ENCODE peak calls at places on chromosomes 12 and 14, in five cellular contexts. One of them, this sample, is unnamed.

GRCh38 chr12:93714382-93714781 is 37.2 kb downstream of the CRADD start:
- DNase-seq in mucosa of descending colon: no peak
- DNase-seq in thoracic aorta: no peak
- DNase-seq in A549: peak; percentile 35
- DNase-seq in MM.1S: no peak
- DNase-seq in this sample: no peak

GRCh38 chr12:6770094-6770493 is 2.2 kb upstream of the LAG3 start:
- DNase-seq in MM.1S: no peak
- DNase-seq in A549: no peak
- DNase-seq in thoracic aorta: no peak
- DNase-seq in mucosa of descending colon: no peak
- DNase-seq in this sample: no peak

GRCh38 chr12:39966251-39966650 is 139.6 kb downstream of the SLC2A13 start:
- DNase-seq in A549: no peak
- DNase-seq in thoracic aorta: no peak
- DNase-seq in mucosa of descending colon: no peak
- DNase-seq in MM.1S: no peak
- DNase-seq in this sample: no peak

GRCh38 chr14:52313903-52314481 is at the start of gene PTGER2:
- DNase-seq in thoracic aorta: peak; percentile 66
- DNase-seq in mucosa of descending colon: peak; percentile 94
- DNase-seq in A549: peak; percentile 63
- DNase-seq in MM.1S: peak; percentile 9
- DNase-seq in this sample: peak; percentile 49

GRCh38 chr12:118842753-118843335 is 138.5 kb upstream of the SRRM4 start:
- DNase-seq in A549: no peak
- DNase-seq in thoracic aorta: no peak
- DNase-seq in mucosa of descending colon: no peak
- DNase-seq in MM.1S: no peak
- DNase-seq in this sample: no peak

GRCh38 chr14:76181546-76181945 is 29.8 kb downstream of the GPATCH2L start:
- DNase-seq in mucosa of descending colon: no peak
- DNase-seq in MM.1S: no peak
- DNase-seq in A549: peak; percentile 15
- DNase-seq in thoracic aorta: no peak
- DNase-seq in this sample: no peak

GRCh38 chr12:76337583-76337982 is 10.6 kb downstream of the BBS10 start:
- DNase-seq in thoracic aorta: no peak
- DNase-seq in MM.1S: no peak
- DNase-seq in A549: no peak
- DNase-seq in mucosa of descending colon: no peak
- DNase-seq in this sample: no peak

GRCh38 chr12:10171954-10172353 is at the start of gene OLR1:
- DNase-seq in A549: no peak
- DNase-seq in MM.1S: no peak
- DNase-seq in mucosa of descending colon: no peak
- DNase-seq in thoracic aorta: no peak
- DNase-seq in this sample: no peak

GRCh38 chr14:102525213-102526143 is 15.9 kb upstream of the ANKRD9 start:
- DNase-seq in mucosa of descending colon: peak; percentile 61
- DNase-seq in MM.1S: peak; percentile 28
- DNase-seq in thoracic aorta: no peak
- DNase-seq in A549: peak; percentile 80
- DNase-seq in this sample: peak; percentile 75

GRCh38 chr14:99230271-99231141 is 41.5 kb downstream of the BCL11B start:
- DNase-seq in thoracic aorta: no peak
- DNase-seq in mucosa of descending colon: no peak
- DNase-seq in MM.1S: peak; percentile 60
- DNase-seq in A549: no peak
- DNase-seq in this sample: no peak

DNA sequence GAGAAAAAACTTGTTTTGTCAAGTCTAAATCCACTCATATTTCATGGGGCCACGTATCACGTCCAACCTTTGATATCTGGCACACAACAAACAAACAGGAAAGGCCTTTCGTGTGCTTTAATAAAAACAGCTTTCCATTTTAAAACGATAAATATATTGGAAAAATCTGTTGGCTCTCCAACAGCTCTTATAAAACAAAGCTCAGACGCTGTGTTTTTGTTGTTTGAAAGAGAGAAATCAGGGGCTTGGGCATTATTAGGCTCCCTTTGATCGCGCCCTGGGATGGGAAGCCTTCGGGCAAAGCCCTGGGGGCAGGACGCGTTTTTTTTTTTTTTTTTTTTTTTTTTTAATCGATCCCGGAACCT is 430 bp upstream of the PLEKHA5 start:
- DNase-seq in A549: peak; percentile 25
- DNase-seq in MM.1S: no peak
- DNase-seq in thoracic aorta: no peak
- DNase-seq in mucosa of descending colon: no peak
- DNase-seq in this sample: no peak
- TF ChIP-seq CTCF in A549: no peak
- TF ChIP-seq CTCF in MM.1S: no peak
- TF ChIP-seq CTCF in thoracic aorta: no peak
- TF ChIP-seq CTCF in mucosa of descending colon: no peak
- TF ChIP-seq CTCF in this sample: no peak

GRCh38 chr14:64508215-64508776 is 3.7 kb downstream of the ZBTB1 start:
- DNase-seq in A549: no peak
- DNase-seq in mucosa of descending colon: no peak
- DNase-seq in MM.1S: peak; percentile 46
- DNase-seq in thoracic aorta: no peak
- DNase-seq in this sample: peak; percentile 83

GRCh38 chr14:64504897-64505771 is 564 bp downstream of the ZBTB1 start:
- DNase-seq in mucosa of descending colon: peak; percentile 91
- DNase-seq in thoracic aorta: peak; percentile 69
- DNase-seq in MM.1S: peak; percentile 81
- DNase-seq in A549: peak; percentile 86
- DNase-seq in this sample: peak; percentile 93

GRCh38 chr14:64509036-64509435 is 4.5 kb downstream of the ZBTB1 start:
- DNase-seq in thoracic aorta: no peak
- DNase-seq in MM.1S: no peak
- DNase-seq in A549: peak; percentile 21
- DNase-seq in mucosa of descending colon: no peak
- DNase-seq in this sample: peak; percentile 33

GRCh38 chr14:64506751-64507150 is 2.2 kb downstream of the ZBTB1 start:
- DNase-seq in MM.1S: no peak
- DNase-seq in A549: no peak
- DNase-seq in thoracic aorta: no peak
- DNase-seq in mucosa of descending colon: no peak
- DNase-seq in this sample: peak; percentile 45

DNA sequence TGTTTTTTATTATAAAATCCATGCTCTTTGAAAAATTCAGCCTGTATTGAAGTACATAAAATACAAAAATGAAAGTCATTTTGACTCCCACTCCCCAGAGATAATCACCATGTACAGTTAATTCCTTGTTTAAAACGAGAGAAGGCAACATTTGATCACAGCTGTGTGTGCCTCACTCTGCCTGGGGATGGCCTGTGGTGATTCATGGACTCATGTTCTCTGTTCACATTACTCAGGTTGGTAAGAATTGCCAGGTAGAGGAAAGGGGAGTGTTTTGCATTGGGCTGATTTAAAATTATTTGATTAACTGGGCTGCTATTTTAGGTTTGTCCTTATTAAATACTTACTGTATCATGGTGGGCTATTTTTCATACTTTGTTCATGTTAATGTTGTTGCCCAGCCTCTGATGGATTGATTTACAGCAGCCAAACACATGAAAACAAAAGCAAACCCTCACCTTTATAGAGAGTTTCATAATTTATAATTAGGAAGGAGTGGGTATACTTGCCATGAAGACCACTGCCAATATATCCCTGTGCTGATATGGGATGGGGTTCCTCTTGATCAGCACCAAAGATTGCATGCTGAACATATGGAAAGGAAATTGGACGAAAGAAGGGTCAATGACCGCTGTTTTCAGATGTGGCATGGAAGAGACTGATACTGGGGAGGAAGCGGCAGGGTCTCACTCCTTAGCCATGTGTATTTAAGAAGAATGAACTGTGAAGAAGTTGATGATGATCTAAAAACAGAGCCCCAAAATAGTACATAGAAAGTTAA is 3.0 kb downstream of the ZBTB1 start:
- DNase-seq in A549: no peak
- DNase-seq in MM.1S: no peak
- DNase-seq in mucosa of descending colon: no peak
- DNase-seq in thoracic aorta: no peak
- DNase-seq in this sample: peak; percentile 25
- H3K4me3 ChIP-seq in A549: no peak overlapping the region
- H3K4me3 ChIP-seq in MM.1S: peak overlapping the region; percentile 63
- H3K4me3 ChIP-seq in mucosa of descending colon: no peak overlapping the region
- H3K4me3 ChIP-seq in thoracic aorta: peak overlapping the region; percentile 12
- H3K4me3 ChIP-seq in this sample: peak overlapping the region; percentile 81

GRCh38 chr12:53267309-53268008 is 640 bp upstream of the ESPL1 start:
- DNase-seq in MM.1S: no peak
- DNase-seq in A549: peak; percentile 38
- DNase-seq in mucosa of descending colon: no peak
- DNase-seq in thoracic aorta: no peak
- DNase-seq in this sample: no peak
- TF ChIP-seq CTCF in MM.1S: no peak
- TF ChIP-seq CTCF in A549: no peak
- TF ChIP-seq CTCF in mucosa of descending colon: no peak
- TF ChIP-seq CTCF in thoracic aorta: no peak
- TF ChIP-seq CTCF in this sample: no peak

GRCh38 chr12:54028324-54029201 is at the start of gene HOXC6:
- DNase-seq in A549: peak; percentile 53
- DNase-seq in mucosa of descending colon: no peak
- DNase-seq in thoracic aorta: no peak
- DNase-seq in MM.1S: no peak
- DNase-seq in this sample: no peak

GRCh38 chr12:54030442-54030801 is 2.2 kb downstream of the HOXC6 start:
- DNase-seq in MM.1S: no peak
- DNase-seq in mucosa of descending colon: no peak
- DNase-seq in thoracic aorta: no peak
- DNase-seq in A549: no peak
- DNase-seq in this sample: no peak

GRCh38 chr12:54030889-54031860 is 1.7 kb upstream of the HOXC5 start:
- DNase-seq in mucosa of descending colon: no peak
- DNase-seq in thoracic aorta: no peak
- DNase-seq in MM.1S: no peak
- DNase-seq in A549: no peak
- DNase-seq in this sample: no peak

GRCh38 chr12:54027442-54027786 is 826 bp upstream of the HOXC6 start:
- DNase-seq in thoracic aorta: no peak
- DNase-seq in MM.1S: no peak
- DNase-seq in mucosa of descending colon: no peak
- DNase-seq in A549: no peak
- DNase-seq in this sample: no peak

DNA sequence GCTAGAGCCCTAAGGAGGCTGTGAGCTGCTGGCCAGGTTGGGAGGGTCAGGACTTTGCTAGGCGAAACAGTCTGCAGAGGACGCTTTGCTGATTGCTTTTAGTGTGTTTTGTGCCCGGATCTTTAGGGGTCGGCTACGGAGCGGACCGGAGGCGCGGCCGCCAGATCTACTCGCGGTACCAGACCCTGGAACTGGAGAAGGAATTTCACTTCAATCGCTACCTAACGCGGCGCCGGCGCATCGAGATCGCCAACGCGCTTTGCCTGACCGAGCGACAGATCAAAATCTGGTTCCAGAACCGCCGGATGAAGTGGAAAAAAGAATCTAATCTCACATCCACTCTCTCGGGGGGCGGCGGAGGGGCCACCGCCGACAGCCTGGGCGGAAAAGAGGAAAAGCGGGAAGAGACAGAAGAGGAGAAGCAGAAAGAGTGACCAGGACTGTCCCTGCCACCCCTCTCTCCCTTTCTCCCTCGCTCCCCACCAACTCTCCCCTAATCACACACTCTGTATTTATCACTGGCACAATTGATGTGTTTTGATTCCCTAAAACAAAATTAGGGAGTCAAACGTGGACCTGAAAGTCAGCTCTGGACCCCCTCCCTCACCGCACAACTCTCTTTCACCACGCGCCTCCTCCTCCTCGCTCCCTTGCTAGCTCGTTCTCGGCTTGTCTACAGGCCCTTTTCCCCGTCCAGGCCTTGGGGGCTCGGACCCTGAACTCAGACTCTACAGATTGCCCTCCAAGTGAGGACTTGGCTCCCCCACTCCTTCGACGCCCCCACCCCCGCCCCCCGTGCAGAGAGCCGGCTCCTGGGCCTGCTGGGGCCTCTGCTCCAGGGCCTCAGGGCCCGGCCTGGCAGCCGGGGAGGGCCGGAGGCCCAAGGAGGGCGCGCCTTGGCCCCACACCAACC is 1.5 kb downstream of the HOXC6 start:
- DNase-seq in MM.1S: no peak
- DNase-seq in mucosa of descending colon: no peak
- DNase-seq in thoracic aorta: no peak
- DNase-seq in A549: no peak
- DNase-seq in this sample: no peak
- H3K4me3 ChIP-seq in MM.1S: no peak overlapping the region
- H3K4me3 ChIP-seq in mucosa of descending colon: no peak overlapping the region
- H3K4me3 ChIP-seq in thoracic aorta: peak overlapping the region; percentile 69
- H3K4me3 ChIP-seq in A549: no peak overlapping the region
- H3K4me3 ChIP-seq in this sample: no peak overlapping the region

GRCh38 chr12:2860170-2860569 is 3.3 kb upstream of the TEX52 start:
- DNase-seq in thoracic aorta: no peak
- DNase-seq in A549: no peak
- DNase-seq in mucosa of descending colon: no peak
- DNase-seq in MM.1S: no peak
- DNase-seq in this sample: no peak
- TF ChIP-seq CTCF in thoracic aorta: no peak
- TF ChIP-seq CTCF in A549: no peak
- TF ChIP-seq CTCF in mucosa of descending colon: no peak
- TF ChIP-seq CTCF in MM.1S: no peak
- TF ChIP-seq CTCF in this sample: no peak

GRCh38 chr12:104049278-104050257 is at the start of gene GLT8D2:
- DNase-seq in A549: no peak
- DNase-seq in MM.1S: no peak
- DNase-seq in mucosa of descending colon: peak; percentile 42
- DNase-seq in thoracic aorta: no peak
- DNase-seq in this sample: no peak
- H3K4me3 ChIP-seq in A549: peak within 1 kb of the TSS; percentile 33
- H3K4me3 ChIP-seq in MM.1S: peak within 1 kb of the TSS; percentile 32
- H3K4me3 ChIP-seq in mucosa of descending colon: no peak within 1 kb of the TSS
- H3K4me3 ChIP-seq in thoracic aorta: peak within 1 kb of the TSS; percentile 76
- H3K4me3 ChIP-seq in this sample: no peak within 1 kb of the TSS

This sample was measured in GM12865.